ENCODE peak calls at places on chromosomes 2 and 18, in four cellular contexts. B is bronchial epithelial cell, U is nephron progenitor cell, C is A549. T is an unnamed sample.

GRCh38 chr2:239773377-239774141 is 251.6 kb downstream of the NDUFA10 start:
- DNase-seq in B (no peak), U (no peak), C (no peak), T (no peak)

GRCh38 chr2:168401048-168401556 is 55.0 kb upstream of the CERS6 start:
- DNase-seq in B (no peak), U (no peak), C (no peak), T (no peak)

GRCh38 chr18:78903436-78904178 is 76.0 kb upstream of the SALL3 start:
- DNase-seq in B (no peak), U (no peak), C (no peak), T (peak)

GRCh38 chr18:23077493-23078256 is 57.6 kb upstream of the CABLES1 start:
- DNase-seq in B (peak), U (no peak), C (peak), T (no peak)

GRCh38 chr18:42925036-42925435 is 190.4 kb downstream of the RIT2 start:
- DNase-seq in B (peak), U (no peak), C (no peak), T (no peak)

GRCh38 chr2:212392048-212392447 is 146.6 kb downstream of the ERBB4 start:
- DNase-seq in B (peak), U (no peak), C (no peak), T (no peak)

GRCh38 chr2:175180701-175181103 is 808 bp downstream of the ATP5MC3 start:
- DNase-seq in B (peak), U (peak), C (peak), T (no peak)

GRCh38 chr2:47221039-47221438 is 65.9 kb upstream of the STPG4 start:
- DNase-seq in B (no peak), U (no peak), C (no peak), T (no peak)

GRCh38 chr2:42784204-42784880 is 8.0 kb downstream of the HAAO start:
- DNase-seq in B (no peak), U (no peak), C (no peak), T (no peak)
- TF ChIP-seq CTCF in B (no peak), U (no peak), C (no peak), T (no peak)

GRCh38 chr18:22067109-22067508 is 102.3 kb upstream of the GATA6 start:
- DNase-seq in B (no peak), U (no peak), C (no peak), T (no peak)

GRCh38 chr18:22066083-22066485 is 103.3 kb upstream of the GATA6 start:
- DNase-seq in B (no peak), U (no peak), C (no peak), T (no peak)

GRCh38 chr18:22067682-22068081 is 101.7 kb upstream of the GATA6 start:
- DNase-seq in B (no peak), U (no peak), C (no peak), T (no peak)

GRCh38 chr18:22073411-22073810 is 96.0 kb upstream of the GATA6 start:
- DNase-seq in B (no peak), U (no peak), C (no peak), T (no peak)

GRCh38 chr18:22069916-22070315 is 99.5 kb upstream of the GATA6 start:
- DNase-seq in B (no peak), U (no peak), C (no peak), T (no peak)
- TF ChIP-seq CTCF in B (no peak), U (no peak), C (no peak), T (no peak)

DNA sequence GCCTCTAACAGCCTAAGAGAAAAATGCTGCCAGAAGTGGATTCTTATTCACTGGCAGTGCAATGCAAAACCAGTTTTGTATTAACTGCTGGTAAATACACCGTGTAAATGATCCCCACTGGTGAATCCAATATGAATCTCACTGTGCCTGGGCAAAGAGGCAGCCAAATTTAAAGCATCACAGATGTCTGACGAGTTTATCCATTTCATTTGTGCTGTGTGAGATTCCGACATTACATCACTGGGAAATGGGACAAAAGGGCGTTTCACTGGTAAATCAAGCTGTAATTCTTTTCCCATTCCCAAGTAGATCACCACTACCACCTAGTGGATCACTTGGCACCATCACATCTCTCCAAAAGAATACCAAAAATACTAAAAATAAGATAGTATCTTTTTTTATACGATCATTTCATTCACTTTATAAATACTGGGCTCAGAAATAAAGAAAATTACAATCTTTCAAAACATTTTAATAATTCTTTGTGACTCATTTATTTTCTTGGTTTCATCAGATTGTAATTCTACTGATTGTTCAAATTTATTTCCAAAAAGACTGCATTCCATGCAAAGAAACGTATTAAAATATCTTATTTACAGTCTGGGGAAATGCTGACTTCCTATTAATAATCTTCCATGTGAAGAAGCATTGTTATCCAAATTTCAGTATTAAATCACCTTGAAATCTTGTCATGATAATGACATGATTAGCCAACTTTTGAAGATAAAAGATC is 125.6 kb downstream of the GRB14 start:
- DNase-seq in B (peak), U (no peak), C (peak), T (no peak)
- TF ChIP-seq CTCF in B (peak), U (peak), C (peak), T (no peak)

DNA sequence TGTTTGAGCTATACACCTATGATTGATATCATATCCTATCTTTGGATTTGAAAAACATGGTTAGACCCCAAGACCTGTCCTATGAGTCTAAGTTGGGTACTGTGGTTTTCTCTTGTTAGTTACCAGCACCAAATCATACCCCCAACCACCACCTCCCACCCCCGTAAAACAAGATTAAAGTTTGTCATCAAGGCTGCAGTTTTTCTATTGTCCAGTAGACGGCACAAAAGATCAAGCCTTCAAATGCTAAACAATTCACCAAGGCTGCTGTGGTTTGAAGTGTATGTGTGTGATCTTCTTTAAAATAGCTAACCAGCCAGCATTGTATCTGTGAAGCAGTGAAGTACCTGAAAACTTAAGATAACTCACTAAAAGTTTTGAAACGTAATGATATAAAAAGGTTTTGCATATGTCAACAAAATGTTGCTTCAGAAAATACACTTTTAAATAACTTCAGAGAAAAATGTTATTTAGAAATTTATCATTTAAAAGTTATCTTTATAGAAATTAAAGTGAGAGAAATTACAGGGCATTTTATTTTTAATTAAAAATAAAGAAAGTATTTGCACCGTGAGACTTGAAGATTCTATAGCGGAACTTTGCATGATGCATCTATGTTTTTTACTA is 5.8 kb upstream of the MEIS1 start:
- DNase-seq in B (peak), U (no peak), C (peak), T (no peak)
- TF ChIP-seq CTCF in B (peak), U (peak), C (peak), T (peak)

GRCh38 chr2:206915136-206915535 is 24.2 kb upstream of the CPO start:
- DNase-seq in B (peak), U (no peak), C (no peak), T (no peak)
- TF ChIP-seq CTCF in B (no peak), U (no peak), C (no peak), T (no peak)

GRCh38 chr2:16425462-16426336 is 239.9 kb downstream of the CYRIA start:
- DNase-seq in B (peak), U (no peak), C (peak), T (no peak)

GRCh38 chr2:16429002-16429401 is 236.6 kb downstream of the CYRIA start:
- DNase-seq in B (no peak), U (no peak), C (no peak), T (no peak)

GRCh38 chr2:16429431-16429830 is 236.2 kb downstream of the CYRIA start:
- DNase-seq in B (no peak), U (no peak), C (no peak), T (no peak)
- TF ChIP-seq CTCF in B (no peak), U (no peak), C (no peak), T (no peak)